ENCODE peak calls at places on chromosomes 12 and 14, in four cellular contexts. M is stimulated activated naive B cell treated with anti-CD40 and anti-IgM and Interleukin-4, amounts not matched to agents 10 μg/mL and 1 μg/mL and 100 μg/mL, for 72 hours; Z is gastrocnemius medialis; Y is activated CD4-positive, CD25-positive, alpha-beta regulatory T cell treated with anti-CD3 and anti-CD28 coated beads, Interleukin-2, amount 50 U/mL, for 24 hours. E is an unnamed sample.
A peak's percentile ranks its signal among the peaks of the same experiment; 100 is the strongest.

GRCh38 chr14:30005114-30005698 is 77.6 kb upstream of the PRKD1 start:
- ATAC-seq in M (peak; percentile 57), Y (no peak), Z (peak; percentile 39), E (peak; percentile 77)

GRCh38 chr14:24080888-24081738 is 9.8 kb downstream of the CPNE6 start:
- ATAC-seq in M (peak; percentile 96), Y (peak; percentile 93), Z (peak; percentile 82), E (peak; percentile 77)

GRCh38 chr12:126607867-126608266 is 1542.6 kb downstream of the AACS start:
- ATAC-seq in Z (no peak), M (no peak), Y (no peak), E (no peak)

GRCh38 chr12:57793920-57794319 is 11.3 kb downstream of the TSFM start:
- ATAC-seq in Y (peak; percentile 25), M (no peak), Z (no peak), E (no peak)

GRCh38 chr12:47829584-47829983 is 9.9 kb upstream of the HDAC7 start:
- ATAC-seq in Z (no peak), Y (no peak), M (no peak), E (no peak)

GRCh38 chr14:101733211-101733610 is 28.3 kb upstream of the PPP2R5C start:
- ATAC-seq in M (no peak), Z (no peak), Y (no peak), E (no peak)

GRCh38 chr12:13164271-13164670 is 32.3 kb upstream of the EMP1 start:
- ATAC-seq in Y (no peak), Z (no peak), M (no peak), E (no peak)

GRCh38 chr12:12562016-12562483 is 613 bp downstream of the DUSP16 start:
- ATAC-seq in M (no peak), Z (peak; percentile 33), Y (peak; percentile 4), E (no peak)

GRCh38 chr12:69440016-69440415 is 30.2 kb upstream of the FRS2 start:
- ATAC-seq in Z (no peak), M (no peak), Y (no peak), E (no peak)

GRCh38 chr14:64758025-64758521 is 53.8 kb downstream of the PLEKHG3 start:
- ATAC-seq in Y (no peak), Z (no peak), M (no peak), E (no peak)

GRCh38 chr14:26330982-26331381 is 266.9 kb downstream of the NOVA1 start:
- ATAC-seq in Y (no peak), Z (no peak), M (no peak), E (no peak)

GRCh38 chr14:31401369-31401932 is 18.9 kb downstream of the HEATR5A start:
- ATAC-seq in M (no peak), Z (no peak), Y (no peak), E (no peak)

GRCh38 chr14:91245029-91245428 is 525 bp upstream of the GPR68 start:
- ATAC-seq in Y (peak; percentile 12), M (no peak), Z (no peak), E (no peak)

GRCh38 chr12:65123435-65124063 is 2.4 kb upstream of the WIF1 start:
- ATAC-seq in Z (no peak), Y (no peak), M (no peak), E (no peak)

GRCh38 chr12:71046215-71046614 is 111.6 kb downstream of the TSPAN8 start:
- ATAC-seq in Z (no peak), M (no peak), Y (no peak), E (no peak)

GRCh38 chr14:51859136-51859535 is 1.3 kb upstream of the GNG2 start:
- ATAC-seq in Y (no peak), Z (no peak), M (no peak), E (no peak)

E was measured in gastroesophageal sphincter.